ENCODE peak calls at places on chromosomes 12 and 14, in five cellular contexts. A, S, B, D and G are unnamed samples.

GRCh38 chr14:71923471-71923870 is 8.8 kb upstream of the RGS6 start:
- DNase-seq in B (no peak), D (no peak), A (no peak), S (no peak), G (no peak)

GRCh38 chr12:2683283-2684025 is 111.3 kb upstream of the FKBP4 start:
- DNase-seq in D (peak), S (no peak), B (no peak), A (peak), G (no peak)

GRCh38 chr12:5840900-5841299 is 104.2 kb downstream of the ANO2 start:
- DNase-seq in D (no peak), S (no peak), A (no peak), B (no peak), G (no peak)

GRCh38 chr14:64507376-64508156 is 3.0 kb downstream of the ZBTB1 start:
- DNase-seq in S (no peak), D (no peak), A (no peak), B (peak), G (no peak)

GRCh38 chr12:11107719-11108118 is 15.6 kb upstream of the TAS2R43 start:
- DNase-seq in B (no peak), S (no peak), D (no peak), A (no peak), G (no peak)

GRCh38 chr12:32541754-32542374 is 137.2 kb upstream of the DNM1L start:
- DNase-seq in S (no peak), B (no peak), A (no peak), D (no peak), G (no peak)

GRCh38 chr14:80447396-80447795 is 236.1 kb upstream of the DIO2 start:
- DNase-seq in A (no peak), D (peak), S (no peak), B (no peak), G (no peak)

GRCh38 chr12:120101182-120101581 is 15.4 kb downstream of the RAB35 start:
- DNase-seq in B (no peak), D (no peak), S (peak), A (no peak), G (no peak)

GRCh38 chr12:96104566-96104965 is 69.2 kb upstream of the LTA4H start:
- DNase-seq in S (no peak), B (no peak), A (no peak), D (no peak), G (no peak)

GRCh38 chr12:90299121-90299520 is 590.5 kb upstream of the ATP2B1 start:
- DNase-seq in D (no peak), B (no peak), S (no peak), A (no peak), G (no peak)

GRCh38 chr14:47009615-47010014 is 358.0 kb upstream of the RPL10L start:
- DNase-seq in S (no peak), A (no peak), D (no peak), B (no peak), G (no peak)

GRCh38 chr12:77104281-77104680 is 38.9 kb upstream of the E2F7 start:
- DNase-seq in S (no peak), A (no peak), D (no peak), B (no peak), G (no peak)

GRCh38 chr14:23182372-23183014 is 967 bp downstream of the SLC7A8 start:
- DNase-seq in B (no peak), S (peak), A (peak), D (no peak), G (no peak)

GRCh38 chr14:67385120-67385519 is 25.0 kb downstream of the EIF2S1 start:
- DNase-seq in B (no peak), S (no peak), A (no peak), D (no peak), G (no peak)

GRCh38 chr14:104545151-104545931 is 34.2 kb upstream of the C14orf180 start:
- DNase-seq in S (no peak), A (peak), D (no peak), B (no peak), G (no peak)

GRCh38 chr12:69719336-69720316 is 19.0 kb upstream of the RAB3IP start:
- DNase-seq in S (no peak), D (no peak), B (no peak), A (no peak), G (no peak)

GRCh38 chr14:61470261-61470953 is 149.0 kb downstream of the PRKCH start:
- DNase-seq in D (peak), S (no peak), B (peak), A (no peak), G (no peak)
- TF ChIP-seq CTCF in D (peak), S (peak), B (peak), A (no peak), G (no peak)

GRCh38 chr14:55160989-55161388 is 30.4 kb downstream of the DLGAP5 start:
- DNase-seq in D (peak), S (no peak), A (no peak), B (peak), G (no peak)
- TF ChIP-seq CTCF in D (peak), S (peak), A (no peak), B (peak), G (peak)

DNA sequence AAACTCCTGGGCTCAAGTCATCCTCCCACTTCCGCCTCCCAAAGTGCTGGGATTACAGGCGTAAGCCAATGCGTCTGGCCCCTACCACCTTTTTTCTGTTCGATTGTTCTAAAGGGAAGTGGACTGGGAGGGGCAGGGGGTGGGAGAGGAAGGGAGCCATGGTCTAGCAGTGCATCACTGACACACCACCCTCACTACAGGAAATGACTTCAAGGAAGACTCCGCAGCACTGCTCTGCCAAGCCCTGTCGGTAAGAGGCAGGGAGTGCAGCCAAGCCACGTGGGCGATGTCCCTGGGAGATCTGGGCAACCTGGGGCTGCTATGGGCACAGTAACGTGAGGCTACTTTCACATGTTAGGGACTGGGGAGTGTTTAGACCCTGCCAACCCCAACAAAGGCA is 18.0 kb downstream of the LRRC74A start:
- DNase-seq in B (no peak), A (peak), D (peak), S (peak), G (peak)
- TF ChIP-seq CTCF in B (peak), A (no peak), D (peak), S (no peak), G (peak)

DNA sequence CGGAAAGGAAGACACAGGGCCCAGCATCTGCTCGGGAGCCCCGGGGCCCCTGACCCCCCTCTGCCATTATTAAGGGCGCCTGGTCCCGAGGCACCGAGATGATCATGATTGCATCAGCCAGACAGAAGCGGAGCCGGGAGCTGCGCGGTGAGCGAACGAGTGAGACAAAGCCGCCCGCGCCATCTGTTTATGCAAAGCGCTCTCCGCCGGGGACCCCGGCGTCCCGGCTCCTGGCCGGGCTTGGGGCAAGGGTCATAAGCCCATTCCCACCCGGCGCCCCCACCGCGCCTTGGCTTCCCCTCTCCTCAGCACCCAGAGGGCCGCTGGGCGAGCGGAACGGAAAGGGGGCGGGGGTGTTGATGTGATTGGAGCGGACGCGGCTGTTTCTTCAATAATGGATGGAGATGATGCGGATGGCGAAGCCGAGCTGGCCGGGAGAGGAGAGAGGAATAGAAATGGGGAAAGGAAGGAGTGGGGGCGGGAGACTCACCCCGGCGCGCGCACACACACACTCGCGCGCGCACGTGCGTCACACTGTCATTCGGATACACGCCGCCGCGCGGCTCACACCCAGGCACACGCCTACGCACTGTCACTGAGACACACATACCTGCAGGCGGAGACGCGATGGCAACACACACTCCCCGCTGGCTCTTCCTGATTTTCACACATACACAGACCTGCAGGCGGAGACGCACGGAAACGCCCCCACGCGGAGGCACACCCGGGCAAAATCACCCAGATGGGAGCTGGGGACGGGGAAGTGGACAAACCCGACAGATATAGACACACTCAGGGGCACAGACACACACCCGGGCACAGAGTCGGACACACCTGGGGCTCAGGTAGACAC is 10.7 kb downstream of the STAC3 start:
- DNase-seq in D (peak), A (no peak), S (peak), B (peak), G (peak)
- TF ChIP-seq CTCF in D (peak), A (no peak), S (no peak), B (no peak), G (no peak)